ENCODE peak calls at places on chromosome 22, in seven cellular contexts. D, Z, A, K, S, B and W are unnamed samples.

GRCh38 chr22:50537765-50538164 is 7.9 kb upstream of the KLHDC7B start:
- DNase-seq in A (no peak), B (no peak), K (no peak), D (no peak), S (no peak), Z (no peak), W (no peak)

GRCh38 chr22:48098243-48098935 is 1335.9 kb downstream of the TBC1D22A start:
- DNase-seq in A (peak; percentile 42), K (no peak), Z (no peak), D (no peak), B (no peak), S (no peak), W (no peak)

GRCh38 chr22:35288116-35288515 is 11.6 kb upstream of the TOM1 start:
- DNase-seq in D (no peak), A (no peak), B (no peak), K (no peak), S (no peak), Z (no peak), W (no peak)

GRCh38 chr22:17672417-17672991 is 33.9 kb downstream of the BCL2L13 start:
- DNase-seq in S (no peak), D (peak; percentile 37), B (no peak), Z (no peak), A (no peak), K (peak; percentile 33), W (no peak)

GRCh38 chr22:36439481-36440271 is 41.8 kb downstream of the TXN2 start:
- DNase-seq in D (peak; percentile 97), S (peak; percentile 44), Z (no peak), B (peak; percentile 89), K (peak; percentile 98), A (no peak), W (no peak)

GRCh38 chr22:49726022-49726681 is 101.5 kb downstream of the BRD1 start:
- DNase-seq in D (no peak), Z (no peak), S (no peak), B (no peak), A (no peak), K (no peak), W (no peak)

GRCh38 chr22:49235463-49236300 is 592.0 kb downstream of the BRD1 start:
- DNase-seq in B (no peak), K (no peak), D (no peak), A (no peak), Z (no peak), S (no peak), W (peak; percentile 28)

GRCh38 chr22:24007253-24008021 is 2.2 kb upstream of the GSTT4 start:
- DNase-seq in A (no peak), B (no peak), Z (no peak), S (no peak), D (no peak), K (no peak), W (no peak)

GRCh38 chr22:47439643-47440265 is 677.3 kb downstream of the TBC1D22A start:
- DNase-seq in D (no peak), Z (no peak), B (no peak), A (no peak), K (no peak), S (no peak), W (no peak)

GRCh38 chr22:46377566-46378498 is 42.3 kb downstream of the TRMU start:
- DNase-seq in B (peak; percentile 42), Z (peak; percentile 88), A (no peak), K (peak; percentile 42), D (no peak), S (no peak), W (no peak)

GRCh38 chr22:36301851-36302250 is 48.9 kb downstream of the APOL1 start:
- DNase-seq in B (no peak), A (no peak), S (no peak), Z (no peak), D (peak; percentile 97), K (peak; percentile 95), W (no peak)

GRCh38 chr22:36368359-36368983 is 19.3 kb downstream of the MYH9 start:
- DNase-seq in B (peak; percentile 90), K (peak; percentile 73), Z (peak; percentile 76), S (peak; percentile 86), A (no peak), D (peak; percentile 78), W (no peak)

GRCh38 chr22:34973926-34974325 is 92.0 kb upstream of the ISX start:
- DNase-seq in S (no peak), K (no peak), D (no peak), Z (no peak), A (no peak), B (peak; percentile 67), W (no peak)

GRCh38 chr22:17117400-17117799 is 3.8 kb downstream of the TMEM121B start:
- DNase-seq in B (no peak), S (no peak), A (no peak), K (no peak), Z (no peak), D (no peak), W (no peak)

DNA sequence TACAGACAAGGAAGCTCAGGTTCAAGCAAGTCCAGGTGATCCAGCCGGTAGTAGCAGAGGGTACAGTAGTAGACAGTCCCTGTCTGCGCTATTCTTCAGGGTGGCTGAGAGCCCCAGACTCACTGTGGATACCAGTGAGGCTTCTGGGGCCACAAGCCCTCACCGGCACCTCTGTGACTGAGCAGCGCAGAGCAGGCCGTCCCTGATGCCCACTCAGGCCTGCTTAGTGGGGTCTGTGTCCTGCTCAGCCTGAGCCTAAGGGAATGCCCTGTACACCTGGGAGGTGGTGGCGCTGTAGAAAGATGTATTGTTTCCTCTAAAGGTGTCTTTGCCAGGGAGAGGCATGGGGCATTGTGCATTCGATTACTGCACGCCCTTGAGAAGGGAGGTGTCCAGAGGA is 143.8 kb downstream of the CACNA1I start:
- DNase-seq in A (no peak), B (no peak), Z (no peak), S (no peak), K (no peak), D (no peak), W (no peak)
- H3K27me3 ChIP-seq in A (peaks cover 2% of the 10 kb centered on the region), B (no peaks in the 10 kb centered on the region), Z (no peaks in the 10 kb centered on the region), S (no peaks in the 10 kb centered on the region), K (peaks cover 58% of the 10 kb centered on the region), D (peaks cover 56% of the 10 kb centered on the region), W (no peaks in the 10 kb centered on the region)

DNA sequence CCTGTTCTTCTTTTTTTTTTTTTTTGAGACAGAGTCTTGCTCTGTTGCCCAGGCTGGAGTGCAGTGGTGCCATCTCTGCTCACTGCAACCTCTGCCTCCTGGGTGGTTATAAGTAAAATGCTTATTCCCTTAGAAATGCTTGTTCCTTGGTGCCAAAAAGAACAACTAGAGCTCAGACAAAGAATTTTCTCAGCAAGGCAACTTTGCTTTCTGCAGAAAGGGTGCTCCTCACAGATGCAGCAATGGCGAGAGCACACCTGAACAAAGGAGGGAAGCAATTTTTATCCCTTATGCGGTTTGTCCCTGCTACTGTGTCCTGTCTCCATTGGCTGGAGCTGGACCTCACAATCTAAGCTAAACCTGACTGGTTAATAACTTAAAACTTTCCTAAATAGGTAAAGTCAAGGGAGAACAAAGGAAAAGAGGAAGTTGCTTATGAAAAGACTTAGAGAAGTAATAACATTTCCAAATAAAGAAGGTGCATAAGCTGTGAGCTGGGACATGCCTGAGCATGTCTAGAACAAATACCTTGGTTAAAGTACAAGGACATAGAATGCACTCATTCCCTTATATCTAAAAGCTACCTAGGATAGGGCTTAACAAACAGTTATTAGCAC is 90.0 kb upstream of the PRR5 start:
- DNase-seq in Z (no peak), B (no peak), S (no peak), D (no peak), K (no peak), A (no peak), W (no peak)
- H3K27ac ChIP-seq in Z (no peak overlapping the region), B (no peak overlapping the region), S (no peak overlapping the region), D (no peak overlapping the region), K (no peak overlapping the region), A (no peak overlapping the region), W (no peak overlapping the region)

GRCh38 chr22:22086501-22087158 is 104.0 kb upstream of the TOP3B start:
- DNase-seq in K (peak; percentile 14), S (no peak), D (peak; percentile 54), Z (no peak), A (no peak), B (no peak), W (peak; percentile 58)

GRCh38 chr22:22085702-22086500 is 103.3 kb upstream of the TOP3B start:
- DNase-seq in B (no peak), A (no peak), S (no peak), Z (no peak), D (peak; percentile 72), K (peak; percentile 36), W (peak; percentile 59)

GRCh38 chr22:22088658-22089458 is 106.3 kb upstream of the TOP3B start:
- DNase-seq in K (no peak), A (no peak), S (no peak), B (no peak), Z (no peak), D (no peak), W (peak; percentile 54)

GRCh38 chr22:22089459-22090308 is 107.1 kb upstream of the TOP3B start:
- DNase-seq in Z (no peak), B (no peak), A (no peak), K (no peak), S (no peak), D (no peak), W (no peak)

DNA sequence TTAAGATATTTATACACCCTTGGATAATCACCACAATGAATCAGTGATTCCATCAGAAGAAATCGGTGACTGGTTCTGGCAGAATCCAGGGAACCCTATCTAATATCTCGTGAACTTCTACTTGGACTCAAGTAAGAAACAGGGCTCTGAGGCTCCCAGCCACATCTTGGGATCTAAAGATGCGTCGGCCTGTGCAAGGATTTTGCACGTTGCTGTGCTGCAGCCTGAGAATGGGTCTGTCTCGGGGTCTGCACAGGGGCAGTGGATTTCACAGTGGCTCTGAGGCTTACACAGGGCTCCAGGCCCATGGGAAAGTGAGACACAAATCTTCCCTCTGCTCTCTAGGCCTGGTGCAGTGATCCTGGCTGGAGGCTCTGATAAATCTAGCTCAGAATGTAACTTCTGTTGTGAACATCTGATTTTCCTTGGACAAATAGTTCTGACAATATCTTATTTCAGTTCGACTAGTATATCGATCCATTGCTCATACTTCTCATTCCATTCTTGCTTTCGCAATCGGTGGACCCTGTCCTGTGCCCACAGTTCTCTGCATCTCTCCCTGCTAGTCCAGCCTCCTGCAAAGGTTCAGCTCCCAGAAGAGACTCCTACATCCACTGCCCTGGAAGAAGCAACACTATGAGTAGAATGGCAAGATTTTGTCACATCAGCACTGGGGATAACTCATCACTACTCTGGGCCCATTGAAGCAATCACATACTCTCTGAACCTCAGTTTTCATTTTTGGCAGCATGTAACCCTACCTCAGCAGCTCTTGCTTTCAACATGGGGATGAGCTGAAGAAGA is 105.5 kb upstream of the TOP3B start:
- DNase-seq in S (no peak), Z (no peak), K (no peak), D (no peak), A (no peak), B (no peak), W (peak; percentile 48)
- H3K27me3 ChIP-seq in S (peaks cover 57% of the 10 kb centered on the region), Z (peaks cover 100% of the 10 kb centered on the region), K (peaks cover 35% of the 10 kb centered on the region), D (peaks cover 13% of the 10 kb centered on the region), A (no peaks in the 10 kb centered on the region), B (peaks cover 3% of the 10 kb centered on the region), W (no peaks in the 10 kb centered on the region)

DNA sequence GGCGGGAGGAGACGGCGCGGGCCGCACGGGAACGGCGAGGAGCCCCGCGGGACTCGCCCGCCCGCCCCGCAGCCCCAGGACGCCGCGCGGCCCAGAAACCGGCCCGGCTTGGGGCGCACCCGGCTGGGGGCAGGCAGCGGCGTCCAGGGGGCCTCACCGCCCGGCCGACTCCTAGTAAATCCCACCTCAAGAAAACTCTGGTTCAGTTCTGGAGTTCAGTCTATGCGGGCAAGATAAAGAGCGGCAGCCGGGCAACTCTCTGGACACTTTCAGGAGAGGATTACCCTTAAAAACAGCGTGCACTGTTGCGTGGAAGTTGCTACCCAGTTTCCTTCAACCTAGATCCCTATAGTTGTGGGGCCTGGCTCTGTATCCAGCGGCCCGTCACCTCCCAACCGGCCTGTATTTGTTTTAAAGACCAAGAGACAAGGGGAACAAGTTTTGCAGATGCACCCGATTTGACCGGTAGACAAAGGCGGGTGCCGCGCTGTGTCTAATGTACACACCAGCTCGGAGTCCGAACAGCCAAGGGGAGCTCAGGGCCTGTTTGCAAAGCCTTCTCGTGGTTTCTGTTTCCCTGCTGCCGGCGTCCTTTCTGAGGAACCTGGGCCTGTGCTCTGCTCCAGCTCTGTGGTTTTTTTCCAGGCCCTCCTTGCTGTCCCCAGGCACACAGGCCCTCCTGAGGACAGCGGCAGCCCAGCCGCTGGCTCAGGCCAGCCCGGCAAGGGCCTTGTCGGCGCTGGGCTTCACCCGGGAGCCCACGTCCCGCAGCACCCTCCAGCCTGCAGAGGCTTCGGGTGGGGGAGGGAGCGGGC is 1.1 kb downstream of the TBX1 start:
- DNase-seq in S (no peak), K (peak; percentile 62), Z (peak; percentile 51), D (no peak), B (peak; percentile 71), A (no peak), W (no peak)
- H3K27ac ChIP-seq in S (no peak overlapping the region), K (no peak overlapping the region), Z (no peak overlapping the region), D (no peak overlapping the region), B (peak overlapping the region; percentile 27), A (no peak overlapping the region), W (no peak overlapping the region)